ENCODE peak calls at places on chromosomes 4 and X, in four cellular contexts. One of them, this sample, is unnamed.

GRCh38 chr4:106809083-106809482 is 227.0 kb downstream of the DKK2 start:
- DNase-seq in AG09309: no peak
- DNase-seq in cardiac muscle cell: peak
- DNase-seq in activated B cell treated with CpG ODN at 0.5 μM for 24 hours: no peak
- DNase-seq in this sample: peak

GRCh38 chr4:47031713-47032404 is 492 bp downstream of the GABRB1 start:
- DNase-seq in AG09309: no peak
- DNase-seq in cardiac muscle cell: no peak
- DNase-seq in activated B cell treated with CpG ODN at 0.5 μM for 24 hours: no peak
- DNase-seq in this sample: no peak

GRCh38 chr4:17535906-17536305 is 20.9 kb downstream of the CLRN2 start:
- DNase-seq in AG09309: no peak
- DNase-seq in cardiac muscle cell: no peak
- DNase-seq in activated B cell treated with CpG ODN at 0.5 μM for 24 hours: no peak
- DNase-seq in this sample: no peak

GRCh38 chrX:118679290-118679689 is 48.1 kb upstream of the IL13RA1 start:
- DNase-seq in AG09309: no peak
- DNase-seq in cardiac muscle cell: no peak
- DNase-seq in activated B cell treated with CpG ODN at 0.5 μM for 24 hours: no peak
- DNase-seq in this sample: no peak

GRCh38 chr4:186839122-186840037 is 115.7 kb upstream of the FAT1 start:
- DNase-seq in AG09309: no peak
- DNase-seq in cardiac muscle cell: peak
- DNase-seq in activated B cell treated with CpG ODN at 0.5 μM for 24 hours: no peak
- DNase-seq in this sample: peak

GRCh38 chr4:70437212-70437611 is 34.8 kb upstream of the MUC7 start:
- DNase-seq in AG09309: no peak
- DNase-seq in cardiac muscle cell: no peak
- DNase-seq in activated B cell treated with CpG ODN at 0.5 μM for 24 hours: no peak
- DNase-seq in this sample: no peak

GRCh38 chr4:7194251-7195137 is 2.2 kb downstream of the SORCS2 start:
- DNase-seq in AG09309: no peak
- DNase-seq in cardiac muscle cell: peak
- DNase-seq in activated B cell treated with CpG ODN at 0.5 μM for 24 hours: no peak
- DNase-seq in this sample: no peak

GRCh38 chr4:2368779-2369437 is 49.5 kb downstream of the ZFYVE28 start:
- DNase-seq in AG09309: no peak
- DNase-seq in cardiac muscle cell: no peak
- DNase-seq in activated B cell treated with CpG ODN at 0.5 μM for 24 hours: no peak
- DNase-seq in this sample: no peak

GRCh38 chr4:7066493-7066892 is 1.4 kb downstream of the GRPEL1 start:
- DNase-seq in AG09309: no peak
- DNase-seq in cardiac muscle cell: no peak
- DNase-seq in activated B cell treated with CpG ODN at 0.5 μM for 24 hours: no peak
- DNase-seq in this sample: no peak

DNA sequence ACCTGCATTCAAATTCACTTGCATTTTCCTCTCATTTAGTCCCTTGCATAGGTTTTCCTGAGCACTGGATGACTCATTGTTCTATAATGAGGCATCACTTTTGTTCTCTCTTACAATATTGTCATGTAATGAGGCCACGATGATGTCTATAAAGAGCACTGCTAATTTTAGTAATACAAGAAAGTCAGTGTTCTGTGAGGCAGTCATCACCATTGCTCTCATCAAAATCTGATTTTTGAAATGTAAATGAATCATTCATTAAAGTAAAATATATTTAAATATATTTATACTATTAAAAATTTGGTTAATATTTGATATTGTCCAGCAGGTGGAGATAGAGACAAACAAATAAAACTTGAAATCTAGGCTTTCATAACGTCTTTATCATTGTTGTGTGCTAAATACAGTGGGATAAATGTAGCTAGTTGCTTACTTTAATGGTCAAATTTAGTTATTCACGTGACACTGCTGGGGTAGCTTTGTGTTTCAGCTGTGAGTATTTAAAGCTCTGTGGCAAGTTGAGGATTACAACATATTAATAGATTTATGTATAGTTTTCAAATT is 15.4 kb downstream of the HMGB2 start:
- DNase-seq in AG09309: no peak
- DNase-seq in cardiac muscle cell: peak
- DNase-seq in activated B cell treated with CpG ODN at 0.5 μM for 24 hours: no peak
- DNase-seq in this sample: peak
- TF ChIP-seq CTCF in AG09309: peak
- TF ChIP-seq CTCF in cardiac muscle cell: peak
- TF ChIP-seq CTCF in activated B cell treated with CpG ODN at 0.5 μM for 24 hours: peak
- TF ChIP-seq CTCF in this sample: peak

DNA sequence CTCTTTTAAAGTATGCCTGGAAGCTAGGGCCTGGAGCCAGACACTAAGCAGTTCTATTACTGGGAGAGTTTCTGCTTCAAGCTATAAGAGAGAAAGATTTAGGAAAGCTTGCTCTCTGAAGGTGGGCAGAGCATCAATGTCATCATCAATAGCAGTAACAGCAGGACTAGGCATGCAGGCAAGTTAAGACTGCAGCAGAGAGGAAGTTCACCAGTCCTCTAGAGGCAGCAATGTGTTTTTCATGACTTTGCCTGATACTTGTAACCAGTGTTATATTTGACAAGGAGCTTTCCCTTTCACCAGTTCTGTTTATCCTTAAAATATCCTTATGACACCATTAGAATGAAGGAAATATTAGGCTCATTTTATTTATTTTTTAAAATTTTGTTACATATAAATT is 237.9 kb downstream of the KCTD8 start:
- DNase-seq in AG09309: no peak
- DNase-seq in cardiac muscle cell: no peak
- DNase-seq in activated B cell treated with CpG ODN at 0.5 μM for 24 hours: no peak
- DNase-seq in this sample: no peak
- TF ChIP-seq CTCF in AG09309: no peak
- TF ChIP-seq CTCF in cardiac muscle cell: no peak
- TF ChIP-seq CTCF in activated B cell treated with CpG ODN at 0.5 μM for 24 hours: no peak
- TF ChIP-seq CTCF in this sample: no peak

GRCh38 chr4:139806929-139807328 is 141.3 kb downstream of the MGST2 start:
- DNase-seq in AG09309: no peak
- DNase-seq in cardiac muscle cell: no peak
- DNase-seq in activated B cell treated with CpG ODN at 0.5 μM for 24 hours: no peak
- DNase-seq in this sample: no peak
- TF ChIP-seq CTCF in AG09309: no peak
- TF ChIP-seq CTCF in cardiac muscle cell: no peak
- TF ChIP-seq CTCF in activated B cell treated with CpG ODN at 0.5 μM for 24 hours: no peak
- TF ChIP-seq CTCF in this sample: no peak

GRCh38 chr4:5048721-5049120 is 2.6 kb upstream of the STK32B start:
- DNase-seq in AG09309: no peak
- DNase-seq in cardiac muscle cell: no peak
- DNase-seq in activated B cell treated with CpG ODN at 0.5 μM for 24 hours: no peak
- DNase-seq in this sample: no peak

GRCh38 chr4:5052424-5052702 is 1.1 kb downstream of the STK32B start:
- DNase-seq in AG09309: no peak
- DNase-seq in cardiac muscle cell: no peak
- DNase-seq in activated B cell treated with CpG ODN at 0.5 μM for 24 hours: no peak
- DNase-seq in this sample: no peak

GRCh38 chr4:5051692-5052423 is 578 bp downstream of the STK32B start:
- DNase-seq in AG09309: no peak
- DNase-seq in cardiac muscle cell: no peak
- DNase-seq in activated B cell treated with CpG ODN at 0.5 μM for 24 hours: no peak
- DNase-seq in this sample: no peak

GRCh38 chr4:5051210-5051691 is at the start of gene STK32B:
- DNase-seq in AG09309: peak
- DNase-seq in cardiac muscle cell: peak
- DNase-seq in activated B cell treated with CpG ODN at 0.5 μM for 24 hours: no peak
- DNase-seq in this sample: peak

DNA sequence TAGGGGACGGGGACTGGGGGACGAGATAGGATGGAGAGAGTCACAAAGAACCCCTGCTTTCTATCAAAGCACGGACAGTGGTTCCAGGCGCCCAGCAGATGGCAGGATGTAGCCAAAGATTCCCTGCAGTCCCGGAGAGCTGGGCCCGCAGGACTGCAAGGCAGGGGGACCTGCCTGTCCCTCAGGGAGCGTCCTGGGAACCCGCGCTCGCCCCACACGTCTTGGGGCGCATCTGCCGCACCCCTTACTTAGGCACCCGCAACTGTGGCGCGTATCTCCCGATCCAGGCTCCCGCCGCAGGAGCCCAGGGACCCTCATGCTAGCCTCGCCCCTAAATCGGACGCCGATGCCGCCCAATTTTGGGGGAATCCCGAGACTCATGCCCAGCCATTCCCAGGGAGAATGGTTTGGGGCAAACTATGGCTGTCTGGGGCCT is 742 bp upstream of the STK32B start:
- DNase-seq in AG09309: peak
- DNase-seq in cardiac muscle cell: peak
- DNase-seq in activated B cell treated with CpG ODN at 0.5 μM for 24 hours: no peak
- DNase-seq in this sample: peak
- TF ChIP-seq CTCF in AG09309: peak
- TF ChIP-seq CTCF in cardiac muscle cell: peak
- TF ChIP-seq CTCF in activated B cell treated with CpG ODN at 0.5 μM for 24 hours: no peak
- TF ChIP-seq CTCF in this sample: peak

GRCh38 chrX:39406799-39407198 is 605.5 kb downstream of the MID1IP1 start:
- DNase-seq in AG09309: no peak
- DNase-seq in cardiac muscle cell: no peak
- DNase-seq in activated B cell treated with CpG ODN at 0.5 μM for 24 hours: no peak
- DNase-seq in this sample: no peak
- TF ChIP-seq CTCF in AG09309: no peak
- TF ChIP-seq CTCF in cardiac muscle cell: no peak
- TF ChIP-seq CTCF in activated B cell treated with CpG ODN at 0.5 μM for 24 hours: no peak
- TF ChIP-seq CTCF in this sample: no peak

GRCh38 chr4:52780206-52780605 is 29.0 kb upstream of the ERVMER34-1 start:
- DNase-seq in AG09309: peak
- DNase-seq in cardiac muscle cell: peak
- DNase-seq in activated B cell treated with CpG ODN at 0.5 μM for 24 hours: no peak
- DNase-seq in this sample: peak

GRCh38 chr4:52788806-52789205 is 37.6 kb upstream of the ERVMER34-1 start:
- DNase-seq in AG09309: no peak
- DNase-seq in cardiac muscle cell: no peak
- DNase-seq in activated B cell treated with CpG ODN at 0.5 μM for 24 hours: no peak
- DNase-seq in this sample: no peak

GRCh38 chr4:52780627-52781354 is 29.6 kb upstream of the ERVMER34-1 start:
- DNase-seq in AG09309: no peak
- DNase-seq in cardiac muscle cell: peak
- DNase-seq in activated B cell treated with CpG ODN at 0.5 μM for 24 hours: no peak
- DNase-seq in this sample: no peak

GRCh38 chr4:52783069-52783468 is 31.8 kb upstream of the ERVMER34-1 start:
- DNase-seq in AG09309: no peak
- DNase-seq in cardiac muscle cell: no peak
- DNase-seq in activated B cell treated with CpG ODN at 0.5 μM for 24 hours: no peak
- DNase-seq in this sample: no peak
- TF ChIP-seq CTCF in AG09309: no peak
- TF ChIP-seq CTCF in cardiac muscle cell: no peak
- TF ChIP-seq CTCF in activated B cell treated with CpG ODN at 0.5 μM for 24 hours: no peak
- TF ChIP-seq CTCF in this sample: no peak

GRCh38 chrX:32780109-32780508 is 431.2 kb downstream of the DMD start:
- DNase-seq in AG09309: no peak
- DNase-seq in cardiac muscle cell: no peak
- DNase-seq in activated B cell treated with CpG ODN at 0.5 μM for 24 hours: no peak
- DNase-seq in this sample: no peak

GRCh38 chrX:32774966-32775365 is 436.4 kb downstream of the DMD start:
- DNase-seq in AG09309: no peak
- DNase-seq in cardiac muscle cell: no peak
- DNase-seq in activated B cell treated with CpG ODN at 0.5 μM for 24 hours: no peak
- DNase-seq in this sample: no peak

GRCh38 chrX:32778965-32779364 is 432.4 kb downstream of the DMD start:
- DNase-seq in AG09309: no peak
- DNase-seq in cardiac muscle cell: no peak
- DNase-seq in activated B cell treated with CpG ODN at 0.5 μM for 24 hours: no peak
- DNase-seq in this sample: no peak
- TF ChIP-seq CTCF in AG09309: no peak
- TF ChIP-seq CTCF in cardiac muscle cell: no peak
- TF ChIP-seq CTCF in activated B cell treated with CpG ODN at 0.5 μM for 24 hours: no peak
- TF ChIP-seq CTCF in this sample: no peak

GRCh38 chrX:132948648-132949260 is 9.7 kb downstream of the HS6ST2 start:
- DNase-seq in AG09309: no peak
- DNase-seq in cardiac muscle cell: no peak
- DNase-seq in activated B cell treated with CpG ODN at 0.5 μM for 24 hours: no peak
- DNase-seq in this sample: no peak
- TF ChIP-seq CTCF in AG09309: peak
- TF ChIP-seq CTCF in cardiac muscle cell: peak
- TF ChIP-seq CTCF in activated B cell treated with CpG ODN at 0.5 μM for 24 hours: no peak
- TF ChIP-seq CTCF in this sample: peak

This sample was measured in HFFc6.